ENCODE peak calls at places on chromosome 1, in five cellular contexts. H is H9, T is neuronal stem cell, Q is mesendoderm, A is mesenchymal stem cell. L is an unnamed sample.

GRCh38 chr1:15311886-15312285 is 64.9 kb downstream of the FHAD1 start:
- DNase-seq in H (no peak), T (no peak), Q (no peak), A (peak), L (peak)

GRCh38 chr1:81467433-81467832 is 333.3 kb upstream of the ADGRL2 start:
- DNase-seq in H (no peak), T (peak), Q (no peak), A (no peak), L (no peak)

GRCh38 chr1:228037401-228038386 is 30.9 kb downstream of the WNT3A start:
- DNase-seq in H (peak), T (peak), Q (peak), A (peak), L (peak)

GRCh38 chr1:35278886-35279554 is 10.5 kb downstream of the ZMYM4 start:
- DNase-seq in H (no peak), T (no peak), Q (no peak), A (peak), L (peak)

GRCh38 chr1:210151063-210151672 is 81.4 kb upstream of the SERTAD4 start:
- DNase-seq in H (no peak), T (no peak), Q (no peak), A (no peak), L (no peak)

GRCh38 chr1:219317762-219318353 is 144.2 kb downstream of the LYPLAL1 start:
- DNase-seq in H (peak), T (no peak), Q (peak), A (peak), L (no peak)

GRCh38 chr1:229768232-229768631 is 142.2 kb downstream of the URB2 start:
- DNase-seq in H (no peak), T (no peak), Q (no peak), A (no peak), L (no peak)

GRCh38 chr1:209879539-209879938 is 51.8 kb downstream of the UTP25 start:
- DNase-seq in H (no peak), T (no peak), Q (no peak), A (no peak), L (no peak)

GRCh38 chr1:206809504-206810084 is 37.3 kb upstream of the IL10 start:
- DNase-seq in H (no peak), T (no peak), Q (peak), A (peak), L (peak)

GRCh38 chr1:11817192-11817591 is 11.2 kb downstream of the CLCN6 start:
- DNase-seq in H (no peak), T (no peak), Q (no peak), A (no peak), L (no peak)

GRCh38 chr1:6028042-6028895 is 17.4 kb upstream of the KCNAB2 start:
- DNase-seq in H (no peak), T (no peak), Q (no peak), A (no peak), L (peak)

GRCh38 chr1:70042090-70042716 is 163.2 kb downstream of the LRRC40 start:
- DNase-seq in H (no peak), T (no peak), Q (no peak), A (peak), L (no peak)

GRCh38 chr1:48596036-48596435 is 124.0 kb upstream of the SPATA6 start:
- DNase-seq in H (peak), T (peak), Q (peak), A (no peak), L (no peak)

GRCh38 chr1:208183977-208184901 is 59.9 kb downstream of the PLXNA2 start:
- DNase-seq in H (no peak), T (no peak), Q (no peak), A (peak), L (peak)

GRCh38 chr1:112636597-112637256 is 17.1 kb downstream of the CAPZA1 start:
- DNase-seq in H (no peak), T (no peak), Q (no peak), A (no peak), L (no peak)

GRCh38 chr1:172658871-172659453 is at the start of gene FASLG:
- DNase-seq in H (no peak), T (no peak), Q (no peak), A (no peak), L (peak)

GRCh38 chr1:228212415-228212965 is 4.6 kb downstream of the OBSCN start:
- DNase-seq in H (peak), T (no peak), Q (peak), A (peak), L (no peak)

GRCh38 chr1:100972185-100972584 is 53.4 kb downstream of the DPH5 start:
- DNase-seq in H (no peak), T (no peak), Q (peak), A (no peak), L (no peak)

GRCh38 chr1:199684686-199685273 is 342.7 kb upstream of the NR5A2 start:
- DNase-seq in H (no peak), T (peak), Q (peak), A (peak), L (peak)

GRCh38 chr1:178485467-178486098 is 11.2 kb downstream of the CLEC20A start:
- DNase-seq in H (no peak), T (no peak), Q (no peak), A (no peak), L (no peak)

GRCh38 chr1:83639785-83640184 is 359.1 kb downstream of the TTLL7 start:
- DNase-seq in H (no peak), T (no peak), Q (no peak), A (no peak), L (no peak)

GRCh38 chr1:95069711-95070093 is 3.0 kb downstream of the ALG14 start:
- DNase-seq in H (no peak), T (no peak), Q (no peak), A (no peak), L (no peak)

GRCh38 chr1:151833172-151833571 is 1.6 kb upstream of the RORC start:
- DNase-seq in H (no peak), T (no peak), Q (no peak), A (no peak), L (no peak)

GRCh38 chr1:106498238-106498637 is 558.2 kb upstream of the PRMT6 start:
- DNase-seq in H (no peak), T (no peak), Q (no peak), A (no peak), L (no peak)

GRCh38 chr1:17010601-17011438 is 908 bp downstream of the ATP13A2 start:
- DNase-seq in H (no peak), T (no peak), Q (peak), A (peak), L (peak)

GRCh38 chr1:202968895-202969295 is 1.8 kb upstream of the CYB5R1 start:
- DNase-seq in H (peak), T (peak), Q (peak), A (peak), L (peak)

GRCh38 chr1:79128726-79129125 is 122.2 kb upstream of the ADGRL4 start:
- DNase-seq in H (no peak), T (no peak), Q (no peak), A (peak), L (peak)

GRCh38 chr1:64499966-64500365 is 30.0 kb downstream of the CACHD1 start:
- DNase-seq in H (peak), T (no peak), Q (peak), A (no peak), L (no peak)

GRCh38 chr1:168243636-168244212 is 17.9 kb downstream of the SFT2D2 start:
- DNase-seq in H (no peak), T (no peak), Q (peak), A (no peak), L (no peak)

GRCh38 chr1:154698320-154699096 is 90.5 kb upstream of the ADAR start:
- DNase-seq in H (no peak), T (no peak), Q (no peak), A (no peak), L (no peak)

GRCh38 chr1:17439250-17440073 is at the start of gene RCC2:
- DNase-seq in H (no peak), T (peak), Q (peak), A (peak), L (peak)

GRCh38 chr1:24490101-24490781 is 12.4 kb upstream of the RCAN3 start:
- DNase-seq in H (no peak), T (no peak), Q (no peak), A (no peak), L (no peak)

GRCh38 chr1:178798232-178798861 is 72.5 kb downstream of the ANGPTL1 start:
- DNase-seq in H (no peak), T (no peak), Q (no peak), A (no peak), L (no peak)

GRCh38 chr1:189821838-189822237 is 655.8 kb downstream of the BRINP3 start:
- DNase-seq in H (no peak), T (no peak), Q (no peak), A (no peak), L (peak)

GRCh38 chr1:212721388-212722247 is 22.0 kb upstream of the BATF3 start:
- DNase-seq in H (no peak), T (no peak), Q (peak), A (peak), L (peak)

GRCh38 chr1:240522122-240522822 is 89.7 kb downstream of the GREM2 start:
- DNase-seq in H (no peak), T (no peak), Q (no peak), A (no peak), L (no peak)

GRCh38 chr1:6167391-6168303 is 12.5 kb downstream of the CHD5 start:
- DNase-seq in H (no peak), T (no peak), Q (no peak), A (no peak), L (no peak)

GRCh38 chr1:31397360-31398095 is 15.5 kb upstream of the SERINC2 start:
- DNase-seq in H (no peak), T (no peak), Q (no peak), A (no peak), L (peak)

GRCh38 chr1:25724201-25724600 is 75.8 kb upstream of the SELENON start:
- DNase-seq in H (no peak), T (no peak), Q (no peak), A (no peak), L (no peak)
- H3K23ac ChIP-seq in H (no peak), T (no peak), Q (no peak), A (no peak), L (no peak)

DNA sequence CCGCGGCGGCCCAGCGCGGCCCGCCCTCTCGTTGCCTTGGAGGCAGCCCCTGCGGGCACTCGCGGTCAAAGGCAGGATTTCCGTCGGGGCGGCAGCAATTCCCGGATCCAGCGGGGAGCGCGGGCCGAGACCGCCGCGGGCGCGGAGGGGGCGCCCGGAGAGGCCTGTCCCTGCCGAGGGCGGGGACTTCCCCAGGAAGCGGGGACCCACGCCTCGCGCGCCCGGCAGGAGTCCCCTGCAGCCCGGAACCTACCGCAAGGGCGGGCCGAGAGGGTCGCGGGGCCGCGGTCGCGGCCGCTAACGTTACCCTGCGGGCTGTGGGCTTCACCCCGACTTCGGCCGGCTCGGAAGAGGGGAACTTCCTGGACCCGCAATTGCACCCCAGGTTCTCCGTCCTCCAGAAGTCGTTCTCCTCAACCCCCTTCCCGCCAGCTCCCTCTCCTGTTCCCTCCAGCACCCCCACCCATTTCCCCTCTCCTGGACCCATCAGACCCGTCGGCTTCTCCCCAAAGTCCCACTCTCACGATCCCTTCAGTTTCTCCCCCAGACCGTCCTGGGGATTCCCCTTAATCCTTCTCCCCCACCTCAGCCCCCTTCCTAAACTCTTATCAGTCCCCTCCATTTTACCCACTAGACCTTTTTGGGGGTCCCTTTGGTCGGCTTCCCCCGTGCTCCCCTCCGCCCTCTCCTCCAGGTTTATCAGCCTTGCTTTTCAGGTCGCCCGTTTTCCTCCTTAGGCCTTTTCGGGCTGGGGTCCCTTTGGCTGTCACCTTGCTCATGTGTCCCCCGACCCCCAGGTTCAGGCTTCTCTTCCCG is 611 bp downstream of the FGR start:
- DNase-seq in H (no peak), T (no peak), Q (no peak), A (peak), L (no peak)
- H3K23ac ChIP-seq in H (no peak), T (peak), Q (no peak), A (no peak), L (no peak)

GRCh38 chr1:73717971-73718370 is 480.0 kb downstream of the LRRIQ3 start:
- DNase-seq in H (no peak), T (no peak), Q (no peak), A (no peak), L (no peak)
- H3K23ac ChIP-seq in H (no peak), T (no peak), Q (no peak), A (no peak), L (no peak)

GRCh38 chr1:3992103-3992556 is 92.1 kb upstream of the C1orf174 start:
- DNase-seq in H (no peak), T (no peak), Q (peak), A (peak), L (peak)
- H3K23ac ChIP-seq in H (no peak), T (no peak), Q (no peak), A (no peak), L (no peak)

DNA sequence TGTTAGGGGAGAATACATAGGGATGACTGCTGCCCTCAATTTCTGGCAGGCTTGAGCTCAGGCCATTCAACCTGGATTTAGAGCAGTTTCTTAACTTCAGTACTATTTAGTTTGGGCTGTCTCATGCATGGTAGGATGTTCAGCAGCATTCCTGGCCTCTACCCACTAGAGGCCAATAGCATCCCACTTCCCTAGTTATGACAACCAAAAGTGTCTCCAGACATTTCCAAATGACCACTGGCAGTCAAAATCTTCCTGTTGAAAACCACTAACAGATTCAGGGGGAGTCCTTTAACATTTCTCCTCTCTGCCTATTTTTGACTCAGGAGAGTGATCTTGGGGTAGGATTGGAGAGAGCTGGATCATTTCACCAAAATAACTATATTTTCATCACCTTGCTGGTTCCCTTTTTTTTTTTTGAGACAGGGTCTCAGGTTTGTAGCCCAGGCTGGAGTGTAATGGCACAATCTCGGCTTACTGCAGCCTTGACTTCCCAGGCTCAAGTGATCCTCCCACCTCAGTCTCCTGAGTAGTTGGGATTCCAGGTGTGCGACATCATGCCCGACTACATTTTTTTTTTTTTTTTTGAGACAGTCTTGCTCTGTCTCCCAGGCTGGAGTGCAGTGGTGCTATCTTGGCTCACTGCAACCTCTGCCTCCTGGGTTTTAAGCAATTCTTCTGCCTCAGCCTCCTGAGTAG is 8.7 kb downstream of the GNAT2 start:
- DNase-seq in H (no peak), T (no peak), Q (peak), A (peak), L (peak)
- H3K23ac ChIP-seq in H (no peak), T (no peak), Q (no peak), A (no peak), L (peak)

DNA sequence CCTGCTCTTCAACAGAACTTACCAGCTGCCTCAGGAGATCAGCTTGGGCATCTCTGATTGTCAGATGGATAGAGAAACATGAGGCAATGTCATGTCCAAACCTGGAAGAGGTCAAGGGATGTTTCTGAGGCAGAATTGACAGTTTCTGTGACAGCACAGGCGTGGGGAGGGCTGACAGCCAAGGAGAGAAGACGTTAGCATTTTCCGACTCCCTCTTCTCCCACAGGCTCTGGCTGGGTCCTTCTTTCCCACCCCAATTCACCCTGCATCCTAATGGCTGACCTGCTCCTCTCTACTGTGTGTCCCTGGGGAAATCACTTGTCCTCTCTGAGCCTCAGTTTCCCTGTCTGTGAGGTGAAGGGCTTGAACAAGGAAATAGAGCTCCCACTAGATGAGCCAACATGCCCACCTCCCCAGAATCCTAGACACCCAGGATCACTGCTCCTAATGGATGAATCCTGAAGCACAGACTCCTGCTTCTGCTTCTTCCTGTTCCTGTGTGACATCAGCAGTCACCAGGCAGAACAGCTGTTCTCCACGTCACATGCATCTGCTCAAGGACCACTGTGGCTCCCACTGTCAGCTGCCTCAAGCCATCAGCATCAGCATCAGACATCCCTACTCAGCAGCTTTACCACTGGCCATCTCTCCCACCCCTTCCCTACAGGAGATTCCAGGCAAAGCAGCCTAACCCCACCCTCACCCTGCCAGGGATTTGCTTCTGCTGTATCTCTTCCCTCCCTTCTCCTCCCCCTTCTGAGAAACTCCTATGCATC is 408.0 kb downstream of the MATN1 start:
- DNase-seq in H (peak), T (no peak), Q (peak), A (no peak), L (peak)
- H3K23ac ChIP-seq in H (no peak), T (no peak), Q (no peak), A (no peak), L (no peak)

DNA sequence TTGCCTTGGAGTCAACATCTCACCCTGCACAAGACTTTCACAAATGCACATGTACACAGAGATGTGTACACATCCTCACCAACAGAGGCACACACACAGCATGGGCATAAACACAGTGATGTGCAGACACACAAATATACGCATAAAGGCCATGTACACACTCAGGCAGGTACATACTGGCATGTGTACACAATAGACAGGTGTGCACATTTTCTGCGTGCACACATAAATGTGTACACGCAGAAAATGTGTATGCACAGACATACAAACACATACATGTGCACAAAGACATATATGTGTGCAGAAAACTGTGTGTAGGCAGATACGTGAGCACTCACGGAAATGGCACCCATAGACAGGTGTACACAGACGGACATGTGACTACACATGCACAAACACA is 85.3 kb upstream of the ZBTB40 start:
- DNase-seq in H (no peak), T (no peak), Q (no peak), A (no peak), L (no peak)
- H3K23ac ChIP-seq in H (no peak), T (no peak), Q (no peak), A (no peak), L (no peak)

DNA sequence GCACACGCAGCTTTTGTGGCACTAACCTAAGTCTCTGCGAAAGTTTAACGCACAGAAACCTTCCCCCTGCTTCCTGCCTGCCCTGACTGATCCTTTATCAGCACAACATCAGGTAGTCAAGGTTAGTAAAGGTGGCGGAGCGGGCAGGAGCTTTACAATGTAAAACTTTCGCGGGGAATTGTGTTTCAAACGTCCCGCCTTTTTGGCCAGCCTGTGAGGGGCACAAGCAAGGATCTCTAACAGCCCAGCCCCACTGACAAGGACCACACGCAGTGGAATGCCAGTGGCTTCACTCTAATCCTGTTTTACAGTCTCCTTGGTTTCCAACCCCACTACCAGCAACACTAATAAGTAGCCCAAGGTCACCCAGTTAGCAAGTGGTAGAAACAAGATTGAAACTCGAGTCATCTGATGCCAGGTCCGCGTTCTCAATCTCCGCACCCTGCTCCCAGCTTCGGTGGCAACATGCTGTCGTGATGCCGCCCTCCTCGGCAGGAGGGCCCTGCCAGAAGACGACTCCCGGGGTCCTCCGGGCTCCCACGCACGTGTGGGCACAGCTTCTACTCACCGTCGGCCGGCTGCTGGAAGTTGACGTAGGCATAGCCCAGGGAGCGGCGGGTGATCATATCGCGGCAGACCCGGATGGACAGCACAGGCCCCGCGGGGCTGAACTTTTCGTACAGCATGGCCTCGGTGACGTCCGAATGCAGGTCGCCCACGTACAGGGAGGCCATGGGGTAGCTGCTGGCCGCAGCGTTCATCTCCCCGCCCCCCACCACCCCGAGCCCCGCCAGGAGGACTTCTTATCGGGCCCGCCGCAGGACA is 1.2 kb downstream of the PABPC4 start:
- DNase-seq in H (peak), T (peak), Q (peak), A (peak), L (peak)
- H3K23ac ChIP-seq in H (no peak), T (peak), Q (no peak), A (no peak), L (peak)